ENCODE peak calls at places on chromosomes 4 and X, in ten cellular contexts. Z, T, A, P, H, Q, M, K, L and E are unnamed samples.

GRCh38 chr4:69640289-69640688 is 847 bp upstream of the UGT2A2 start:
- DNase-seq in L (no peak), K (no peak), A (no peak), T (no peak), Z (peak), P (no peak), H (no peak), Q (no peak), M (no peak), E (no peak)

GRCh38 chr4:142818009-142818408 is 28.1 kb downstream of the INPP4B start:
- DNase-seq in L (no peak), Q (no peak), P (no peak), T (no peak), Z (peak), H (no peak), M (no peak), A (peak), K (peak), E (no peak)

GRCh38 chr4:73257242-73257994 is 1.2 kb downstream of the ANKRD17 start:
- DNase-seq in Q (peak), P (peak), M (peak), T (peak), A (peak), H (peak), K (peak), Z (peak), L (peak), E (peak)

GRCh38 chr4:151486166-151486565 is 77.2 kb downstream of the FHIP1A start:
- DNase-seq in L (no peak), Z (peak), P (no peak), T (no peak), H (no peak), Q (no peak), M (no peak), K (peak), A (no peak), E (peak)

GRCh38 chr4:170391066-170391754 is 301.5 kb upstream of the AADAT start:
- DNase-seq in A (peak), T (no peak), K (no peak), L (no peak), H (no peak), P (peak), M (peak), Q (no peak), Z (peak), E (no peak)

GRCh38 chrX:110733166-110733565 is 62.5 kb downstream of the CHRDL1 start:
- DNase-seq in A (no peak), K (no peak), P (peak), T (no peak), Z (no peak), Q (no peak), H (no peak), M (no peak), L (no peak), E (no peak)

GRCh38 chr4:152577708-152578421 is 42.0 kb upstream of the FBXW7 start:
- DNase-seq in T (no peak), K (no peak), Q (no peak), L (no peak), Z (peak), A (no peak), M (no peak), H (no peak), P (peak), E (no peak)

GRCh38 chr4:15327311-15328298 is 100.2 kb upstream of the C1QTNF7 start:
- DNase-seq in A (peak), P (no peak), Z (peak), L (no peak), H (no peak), T (no peak), M (peak), Q (no peak), K (peak), E (no peak)

GRCh38 chrX:123830309-123830708 is 29.5 kb upstream of the XIAP start:
- DNase-seq in T (no peak), M (no peak), Q (no peak), P (peak), A (no peak), L (no peak), H (no peak), K (peak), Z (no peak), E (no peak)

GRCh38 chrX:111375747-111376146 is 36.2 kb downstream of the DCX start:
- DNase-seq in P (no peak), Q (no peak), H (no peak), A (no peak), L (no peak), T (peak), K (no peak), M (no peak), Z (peak), E (no peak)

GRCh38 chrX:19616016-19616415 is 100.7 kb upstream of the MAP3K15 start:
- DNase-seq in M (no peak), P (no peak), Z (no peak), A (no peak), T (no peak), H (no peak), K (no peak), Q (no peak), L (no peak), E (no peak)

GRCh38 chr4:40323866-40324265 is 11.3 kb upstream of the CHRNA9 start:
- DNase-seq in L (no peak), A (no peak), K (no peak), P (no peak), H (no peak), M (no peak), Q (no peak), T (no peak), Z (no peak), E (no peak)

GRCh38 chrX:145563159-145563558 is 254.5 kb upstream of the SLITRK2 start:
- DNase-seq in P (no peak), K (no peak), M (no peak), Q (no peak), T (no peak), A (no peak), L (no peak), Z (no peak), H (no peak), E (no peak)